ENCODE peak calls at places on chromosomes 12 and 14, in ten cellular contexts. X, U, M, O, F, A, H, V, K and Q are unnamed samples.

GRCh38 chr12:3003593-3003992 is 44.4 kb downstream of the TEAD4 start:
- DNase-seq in X (no peak), K (no peak), U (no peak), O (no peak), F (no peak), M (no peak), H (no peak), V (no peak), A (no peak), Q (no peak)

GRCh38 chr14:85387181-85387580 is 142.8 kb upstream of the FLRT2 start:
- DNase-seq in M (no peak), F (no peak), U (no peak), H (no peak), V (no peak), X (no peak), K (no peak), A (no peak), O (no peak), Q (no peak)

GRCh38 chr12:24482882-24483604 is 465.9 kb downstream of the BCAT1 start:
- DNase-seq in U (no peak), H (no peak), O (no peak), M (no peak), K (no peak), A (no peak), F (no peak), X (no peak), V (no peak), Q (no peak)

GRCh38 chr12:47818701-47819543 is 781 bp downstream of the HDAC7 start:
- DNase-seq in M (no peak), O (no peak), X (no peak), A (peak), F (no peak), U (peak), V (peak), H (no peak), K (no peak), Q (no peak)

GRCh38 chr14:63287661-63288483 is 30.9 kb downstream of the GPHB5 start:
- DNase-seq in M (no peak), F (no peak), X (no peak), O (no peak), V (no peak), K (no peak), A (no peak), H (no peak), U (peak), Q (no peak)

GRCh38 chr14:75279153-75279738 is 618 bp downstream of the FOS start:
- DNase-seq in F (peak), V (no peak), M (no peak), H (peak), X (no peak), O (no peak), A (no peak), K (peak), U (no peak), Q (peak)

GRCh38 chr14:20602583-20602982 is 11.4 kb upstream of the RNASE12 start:
- DNase-seq in U (no peak), F (no peak), H (no peak), A (no peak), M (no peak), X (no peak), V (no peak), K (no peak), O (no peak), Q (no peak)

GRCh38 chr12:115118177-115118724 is 434.3 kb upstream of the TBX3 start:
- DNase-seq in O (no peak), V (no peak), A (no peak), M (no peak), K (no peak), X (no peak), U (no peak), H (no peak), F (no peak), Q (no peak)

GRCh38 chr12:45214739-45215418 is 1.0 kb upstream of the ANO6 start:
- DNase-seq in X (no peak), M (no peak), U (no peak), K (no peak), H (no peak), A (no peak), F (no peak), O (no peak), V (no peak), Q (no peak)

GRCh38 chr14:19823765-19824164 is 20.2 kb downstream of the OR4N2 start:
- DNase-seq in X (no peak), U (no peak), H (no peak), K (no peak), F (no peak), V (no peak), O (no peak), A (no peak), M (no peak), Q (no peak)

GRCh38 chr12:42234970-42235369 is 3.1 kb downstream of the YAF2 start:
- DNase-seq in V (no peak), F (no peak), M (no peak), A (no peak), X (no peak), K (no peak), U (no peak), H (no peak), O (no peak), Q (no peak)

GRCh38 chr12:51752490-51752889 is 96.0 kb downstream of the FIGNL2 start:
- DNase-seq in O (no peak), X (no peak), K (peak), U (peak), V (no peak), H (no peak), F (no peak), M (peak), A (no peak), Q (no peak)

GRCh38 chr14:60650382-60650961 is 1.2 kb upstream of the SIX1 start:
- DNase-seq in A (no peak), F (no peak), X (no peak), U (no peak), H (no peak), K (no peak), O (no peak), M (no peak), V (no peak), Q (no peak)

GRCh38 chr14:22561661-22562579 is 27.1 kb downstream of the DAD1 start:
- DNase-seq in U (no peak), M (no peak), X (no peak), H (no peak), F (peak), V (no peak), K (no peak), O (no peak), A (no peak), Q (peak)

GRCh38 chr12:3173912-3174311 is 96.7 kb downstream of the TSPAN9 start:
- DNase-seq in M (no peak), V (no peak), O (no peak), H (no peak), F (no peak), K (no peak), U (no peak), X (no peak), A (no peak), Q (no peak)

GRCh38 chr12:4292266-4293063 is 18.9 kb downstream of the CCND2 start:
- DNase-seq in O (no peak), X (no peak), U (no peak), H (no peak), M (no peak), A (no peak), V (no peak), K (no peak), F (no peak), Q (no peak)

GRCh38 chr14:96176275-96176674 is 28.4 kb upstream of the BDKRB2 start:
- DNase-seq in K (no peak), H (no peak), A (no peak), X (no peak), O (no peak), M (no peak), F (no peak), V (no peak), U (no peak), Q (no peak)

GRCh38 chr14:91968280-91968679 is 20.8 kb upstream of the FBLN5 start:
- DNase-seq in X (no peak), F (peak), K (no peak), H (no peak), A (no peak), M (no peak), O (no peak), U (no peak), V (no peak), Q (peak)

GRCh38 chr12:99959549-99960170 is 25.1 kb downstream of the ANKS1B start:
- DNase-seq in F (no peak), V (no peak), A (no peak), U (no peak), O (no peak), X (no peak), H (no peak), M (no peak), K (no peak), Q (no peak)

GRCh38 chr12:84276215-84276614 is 636.4 kb downstream of the SLC6A15 start:
- DNase-seq in X (no peak), V (no peak), M (no peak), H (no peak), O (no peak), K (no peak), A (no peak), U (no peak), F (no peak), Q (no peak)

GRCh38 chr12:87518508-87518907 is 510.7 kb downstream of the C12orf50 start:
- DNase-seq in H (no peak), K (no peak), V (no peak), F (no peak), A (no peak), M (no peak), U (no peak), X (no peak), O (no peak), Q (no peak)

GRCh38 chr12:62700091-62700490 is 233.5 kb downstream of the MON2 start:
- DNase-seq in M (no peak), V (no peak), O (no peak), U (no peak), X (no peak), H (no peak), A (no peak), K (no peak), F (no peak), Q (no peak)

GRCh38 chr12:101055940-101056339 is 154.1 kb downstream of the SLC5A8 start:
- DNase-seq in X (no peak), K (no peak), O (no peak), F (no peak), H (no peak), V (no peak), M (no peak), U (no peak), A (no peak), Q (no peak)

GRCh38 chr12:52126605-52127578 is 47.4 kb downstream of the SMIM41 start:
- DNase-seq in X (no peak), F (no peak), M (no peak), V (no peak), O (no peak), A (no peak), H (no peak), K (no peak), U (peak), Q (no peak)

GRCh38 chr14:100106661-100107112 is 41.5 kb downstream of the EVL start:
- DNase-seq in U (no peak), F (no peak), H (no peak), O (no peak), V (no peak), X (no peak), M (no peak), K (no peak), A (no peak), Q (no peak)

GRCh38 chr14:31827325-31827724 is 249.8 kb upstream of the ARHGAP5 start:
- DNase-seq in U (no peak), X (no peak), M (no peak), K (no peak), F (no peak), V (no peak), A (no peak), O (no peak), H (no peak), Q (no peak)

GRCh38 chr12:102740157-102741032 is 176.6 kb downstream of the PAH start:
- DNase-seq in U (no peak), H (no peak), X (no peak), F (no peak), O (peak), V (no peak), K (no peak), A (peak), M (no peak), Q (no peak)

GRCh38 chr14:51682411-51682810 is 30.7 kb downstream of the FRMD6 start:
- DNase-seq in K (no peak), H (no peak), O (no peak), U (no peak), V (no peak), X (no peak), M (no peak), A (no peak), F (no peak), Q (no peak)

GRCh38 chr14:69346710-69347109 is 51.4 kb downstream of the ERH start:
- DNase-seq in F (no peak), H (no peak), K (peak), X (no peak), U (peak), M (no peak), V (no peak), O (no peak), A (no peak), Q (no peak)

GRCh38 chr12:89245090-89245489 is 107.2 kb downstream of the DUSP6 start:
- DNase-seq in O (no peak), V (no peak), U (peak), K (no peak), M (no peak), H (no peak), X (no peak), F (peak), A (peak), Q (peak)

GRCh38 chr12:108568653-108569154 is 6.3 kb downstream of the ISCU start:
- DNase-seq in V (no peak), H (peak), A (no peak), U (no peak), K (no peak), M (no peak), O (no peak), F (peak), X (no peak), Q (peak)

GRCh38 chr14:31207287-31207745 is 277 bp downstream of the HECTD1 start:
- DNase-seq in U (peak), V (no peak), O (no peak), H (no peak), A (peak), K (no peak), F (no peak), M (peak), X (no peak), Q (no peak)

GRCh38 chr14:105536691-105537579 is 10.6 kb downstream of the TMEM121 start:
- DNase-seq in U (no peak), H (no peak), A (no peak), F (no peak), M (no peak), X (no peak), V (no peak), K (no peak), O (no peak), Q (no peak)

GRCh38 chr14:82854131-82854530 is 1320.5 kb upstream of the SEL1L start:
- DNase-seq in F (no peak), M (no peak), K (no peak), U (peak), A (no peak), H (no peak), O (no peak), V (no peak), X (no peak), Q (no peak)

GRCh38 chr12:55058082-55058481 is 38.3 kb downstream of the NEUROD4 start:
- DNase-seq in U (no peak), V (no peak), O (no peak), M (no peak), K (no peak), F (no peak), X (no peak), A (no peak), H (no peak), Q (no peak)

GRCh38 chr12:94867066-94867855 is 136.2 kb downstream of the NDUFA12 start:
- DNase-seq in X (no peak), H (no peak), V (no peak), U (no peak), F (no peak), A (no peak), O (no peak), K (no peak), M (no peak), Q (no peak)

GRCh38 chr14:52824479-52824878 is 33.1 kb upstream of the GNPNAT1 start:
- DNase-seq in U (no peak), K (no peak), H (no peak), M (no peak), F (no peak), O (no peak), V (no peak), X (no peak), A (no peak), Q (no peak)

GRCh38 chr12:104319918-104320626 is 16.5 kb downstream of the EID3 start:
- DNase-seq in O (no peak), U (no peak), H (no peak), K (no peak), A (no peak), M (no peak), F (no peak), V (no peak), X (no peak), Q (no peak)